ENCODE peak calls at places on chromosomes 7 and 10, in four cellular contexts. W, H, P and Z are unnamed samples.

GRCh38 chr7:12458520-12459131 is 55.0 kb upstream of the VWDE start:
- DNase-seq in W (peak; percentile 66), H (peak; percentile 83), P (no peak), Z (no peak)

GRCh38 chr10:98269435-98269912 is 1.5 kb upstream of the LOXL4 start:
- DNase-seq in W (peak; percentile 90), P (peak; percentile 32), H (no peak), Z (no peak)

GRCh38 chr10:69730251-69731156 is 71.2 kb upstream of the COL13A1 start:
- DNase-seq in H (no peak), W (peak; percentile 79), P (no peak), Z (no peak)

GRCh38 chr10:124671486-124672075 is 72.6 kb downstream of the FAM53B start:
- DNase-seq in P (no peak), W (peak; percentile 72), H (peak; percentile 27), Z (no peak)

GRCh38 chr10:119416855-119417254 is 125.7 kb downstream of the RGS10 start:
- DNase-seq in H (peak; percentile 74), W (peak; percentile 79), P (peak; percentile 80), Z (no peak)

GRCh38 chr10:116689744-116690143 is 52.6 kb downstream of the HSPA12A start:
- DNase-seq in H (no peak), P (no peak), W (no peak), Z (no peak)

GRCh38 chr10:131983780-131984179 is 2.1 kb upstream of the BNIP3 start:
- DNase-seq in H (no peak), W (peak; percentile 93), P (no peak), Z (no peak)

GRCh38 chr10:130810856-130811255 is 500.7 kb downstream of the TCERG1L start:
- DNase-seq in H (no peak), W (no peak), P (peak; percentile 8), Z (peak; percentile 81)

GRCh38 chr7:27899601-27900000 is 159.6 kb downstream of the TAX1BP1 start:
- DNase-seq in W (peak; percentile 43), H (no peak), P (peak; percentile 67), Z (no peak)